ENCODE peak calls at places on chromosomes 2 and 18, in ten cellular contexts. B, S, K, W, Q, H, I, A, N and L are unnamed samples.

GRCh38 chr2:190722061-190722759 is 73.3 kb downstream of the NAB1 start:
- DNase-seq in S (no peak), W (no peak), H (no peak), N (no peak), Q (no peak), B (no peak), K (no peak), I (peak; percentile 79), A (no peak), L (no peak)

GRCh38 chr2:23375448-23375847 is 9.5 kb upstream of the KLHL29 start:
- DNase-seq in S (no peak), A (no peak), B (no peak), K (peak; percentile 46), H (no peak), N (no peak), I (no peak), Q (no peak), W (no peak), L (no peak)

GRCh38 chr2:217993055-217993645 is 9.6 kb downstream of the TNS1 start:
- DNase-seq in B (no peak), N (no peak), S (no peak), H (no peak), K (no peak), I (no peak), Q (no peak), W (no peak), A (peak; percentile 75), L (no peak)

GRCh38 chr2:128746356-128746755 is 427.7 kb upstream of the HS6ST1 start:
- DNase-seq in Q (peak; percentile 94), N (no peak), H (no peak), A (peak; percentile 95), I (no peak), B (no peak), S (no peak), W (peak; percentile 77), K (peak; percentile 57), L (no peak)

GRCh38 chr2:219279916-219280516 is 850 bp downstream of the DNAJB2 start:
- DNase-seq in S (no peak), Q (no peak), B (peak; percentile 58), A (no peak), H (no peak), K (no peak), I (peak; percentile 38), N (no peak), W (no peak), L (no peak)

GRCh38 chr2:208363485-208363884 is 43.1 kb upstream of the PTH2R start:
- DNase-seq in K (no peak), N (no peak), H (no peak), Q (peak; percentile 44), S (no peak), B (no peak), W (no peak), I (peak; percentile 23), A (peak; percentile 61), L (no peak)

GRCh38 chr2:220310326-220310936 is 683.0 kb downstream of the SLC4A3 start:
- DNase-seq in H (no peak), I (no peak), N (no peak), K (no peak), W (no peak), S (no peak), B (no peak), Q (no peak), A (peak; percentile 12), L (no peak)

GRCh38 chr2:171882095-171882769 is 11.8 kb downstream of the SLC25A12 start:
- DNase-seq in W (no peak), B (no peak), Q (no peak), S (no peak), A (no peak), I (no peak), K (no peak), H (no peak), N (no peak), L (no peak)

GRCh38 chr2:24977631-24978030 is 5.9 kb upstream of the DNAJC27 start:
- DNase-seq in H (no peak), Q (no peak), S (no peak), B (no peak), W (no peak), A (no peak), N (no peak), I (no peak), K (no peak), L (no peak)

GRCh38 chr2:240589381-240589780 is 2.8 kb downstream of the CAPN10 start:
- DNase-seq in W (no peak), N (no peak), I (no peak), S (no peak), Q (no peak), K (no peak), A (no peak), H (peak; percentile 6), B (peak; percentile 31), L (no peak)

GRCh38 chr2:60319031-60319547 is 234.4 kb downstream of the BCL11A start:
- DNase-seq in K (no peak), B (no peak), H (no peak), Q (no peak), I (no peak), S (peak; percentile 52), A (no peak), W (no peak), N (no peak), L (no peak)

GRCh38 chr2:60317029-60317386 is 236.4 kb downstream of the BCL11A start:
- DNase-seq in Q (no peak), B (no peak), K (no peak), S (peak; percentile 34), A (no peak), H (no peak), N (no peak), W (no peak), I (no peak), L (no peak)

GRCh38 chr2:60316381-60317028 is 236.9 kb downstream of the BCL11A start:
- DNase-seq in N (no peak), B (no peak), K (no peak), W (no peak), S (peak; percentile 74), I (no peak), Q (no peak), H (no peak), A (no peak), L (no peak)

GRCh38 chr2:60317831-60318230 is 235.6 kb downstream of the BCL11A start:
- DNase-seq in I (peak; percentile 65), Q (no peak), H (no peak), B (no peak), N (no peak), S (peak; percentile 27), A (no peak), K (no peak), W (no peak), L (no peak)

GRCh38 chr2:60318544-60318943 is 234.9 kb downstream of the BCL11A start:
- DNase-seq in W (no peak), I (no peak), B (no peak), Q (no peak), N (no peak), H (peak; percentile 25), K (no peak), S (no peak), A (no peak), L (no peak)
- TF ChIP-seq CTCF in W (no peak), I (no peak), B (no peak), Q (no peak), N (no peak), H (no peak), K (no peak), S (no peak), A (no peak), L (no peak)

GRCh38 chr2:201203916-201204654 is 21.1 kb downstream of the CASP10 start:
- DNase-seq in K (no peak), S (no peak), W (no peak), A (peak; percentile 83), Q (no peak), H (no peak), I (no peak), B (no peak), N (no peak), L (peak; percentile 67)

GRCh38 chr2:201201371-201201770 is 18.4 kb downstream of the CASP10 start:
- DNase-seq in K (no peak), N (no peak), I (no peak), Q (no peak), H (no peak), S (no peak), W (no peak), B (no peak), A (no peak), L (no peak)

GRCh38 chr2:201204655-201205515 is 21.9 kb downstream of the CASP10 start:
- DNase-seq in H (no peak), N (no peak), A (no peak), B (no peak), W (no peak), K (no peak), Q (peak; percentile 61), S (no peak), I (no peak), L (no peak)

GRCh38 chr2:201208563-201209252 is 25.8 kb downstream of the CASP10 start:
- DNase-seq in S (no peak), H (peak; percentile 15), W (no peak), A (no peak), N (peak; percentile 35), K (no peak), I (peak; percentile 70), B (no peak), Q (no peak), L (no peak)

DNA sequence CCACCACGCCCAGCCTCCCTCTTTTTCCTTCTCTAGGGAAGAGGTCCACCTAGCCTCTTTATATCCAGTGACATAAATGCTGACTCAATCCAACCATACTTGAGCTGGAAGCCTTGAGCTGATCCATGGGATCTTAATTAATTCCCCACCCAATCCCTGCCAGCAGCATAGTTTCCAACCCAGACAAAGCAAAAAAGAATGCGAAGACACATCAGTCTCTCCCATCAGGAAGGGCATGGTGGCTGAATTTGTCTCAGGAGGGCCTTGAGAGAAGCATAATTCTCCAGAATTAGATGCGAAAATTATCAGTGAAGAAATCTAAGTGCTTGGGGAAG is 22.5 kb downstream of the CASP10 start:
- DNase-seq in A (no peak), B (no peak), H (no peak), N (no peak), W (no peak), S (no peak), K (no peak), Q (no peak), I (no peak), L (no peak)
- TF ChIP-seq CTCF in A (no peak), B (no peak), H (no peak), N (no peak), W (no peak), S (no peak), K (no peak), Q (no peak), I (no peak), L (no peak)

DNA sequence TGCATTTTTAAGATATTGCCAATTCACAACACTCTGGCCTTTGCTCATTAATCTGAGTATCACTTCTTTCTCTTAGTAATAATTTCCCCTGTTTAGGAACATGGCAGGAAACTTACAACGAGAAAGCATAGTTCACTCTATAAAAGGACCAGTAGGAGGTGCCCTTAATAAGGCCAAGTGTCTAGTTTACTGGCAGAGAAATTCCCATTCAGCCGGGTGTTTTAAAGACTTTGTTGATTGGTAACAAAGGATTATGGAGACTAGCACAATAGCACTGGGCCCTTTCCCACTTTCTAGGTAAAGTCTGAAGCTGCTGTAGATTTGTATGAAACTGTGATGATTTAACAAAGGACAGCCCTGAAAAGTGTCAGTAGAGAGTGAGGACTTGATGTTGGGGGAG is 3.1 kb downstream of the DCC start:
- DNase-seq in H (no peak), K (no peak), A (no peak), I (no peak), W (peak; percentile 51), B (no peak), S (no peak), N (no peak), Q (no peak), L (no peak)
- TF ChIP-seq CTCF in H (no peak), K (no peak), A (no peak), I (peak; percentile 49), W (no peak), B (no peak), S (no peak), N (no peak), Q (peak; percentile 38), L (no peak)

GRCh38 chr2:36376992-36377738 is 21.6 kb downstream of the CRIM1 start:
- DNase-seq in B (peak; percentile 83), H (no peak), K (peak; percentile 82), I (no peak), W (peak; percentile 40), A (no peak), N (no peak), Q (peak; percentile 63), S (no peak), L (no peak)
- TF ChIP-seq CTCF in B (no peak), H (no peak), K (no peak), I (no peak), W (no peak), A (no peak), N (no peak), Q (peak; percentile 23), S (no peak), L (no peak)